ENCODE peak calls at places on chromosomes 5 and 9, in ten cellular contexts. One of them, this sample, is unnamed.

GRCh38 chr5:27026059-27026458 is 12.3 kb downstream of the CDH9 start:
- DNase-seq in heart right ventricle: no peak
- DNase-seq in A549: no peak
- DNase-seq in HFF-Myc: no peak
- DNase-seq in prostate gland: no peak
- DNase-seq in gastrocnemius medialis: no peak
- DNase-seq in neuronal stem cell: no peak
- DNase-seq in CD8-positive, alpha-beta T cell: no peak
- DNase-seq in psoas muscle: no peak
- DNase-seq in AG10803: no peak
- DNase-seq in this sample: no peak

GRCh38 chr9:37902804-37903580 is 935 bp downstream of the SLC25A51 start:
- DNase-seq in heart right ventricle: no peak
- DNase-seq in A549: peak
- DNase-seq in HFF-Myc: no peak
- DNase-seq in prostate gland: no peak
- DNase-seq in gastrocnemius medialis: no peak
- DNase-seq in neuronal stem cell: peak
- DNase-seq in CD8-positive, alpha-beta T cell: no peak
- DNase-seq in psoas muscle: no peak
- DNase-seq in AG10803: peak
- DNase-seq in this sample: no peak

GRCh38 chr5:164306662-164307061 is 801.2 kb downstream of the MAT2B start:
- DNase-seq in heart right ventricle: no peak
- DNase-seq in A549: no peak
- DNase-seq in HFF-Myc: no peak
- DNase-seq in prostate gland: no peak
- DNase-seq in gastrocnemius medialis: no peak
- DNase-seq in neuronal stem cell: no peak
- DNase-seq in CD8-positive, alpha-beta T cell: no peak
- DNase-seq in psoas muscle: no peak
- DNase-seq in AG10803: no peak
- DNase-seq in this sample: no peak

GRCh38 chr9:16458696-16459420 is 411.6 kb downstream of the BNC2 start:
- DNase-seq in heart right ventricle: no peak
- DNase-seq in A549: no peak
- DNase-seq in HFF-Myc: no peak
- DNase-seq in prostate gland: no peak
- DNase-seq in gastrocnemius medialis: no peak
- DNase-seq in neuronal stem cell: no peak
- DNase-seq in CD8-positive, alpha-beta T cell: no peak
- DNase-seq in psoas muscle: no peak
- DNase-seq in AG10803: no peak
- DNase-seq in this sample: no peak

GRCh38 chr9:124415852-124416484 is 726 bp upstream of the PSMB7 start:
- DNase-seq in heart right ventricle: no peak
- DNase-seq in A549: no peak
- DNase-seq in HFF-Myc: no peak
- DNase-seq in prostate gland: no peak
- DNase-seq in gastrocnemius medialis: no peak
- DNase-seq in neuronal stem cell: peak
- DNase-seq in CD8-positive, alpha-beta T cell: no peak
- DNase-seq in psoas muscle: no peak
- DNase-seq in AG10803: no peak
- DNase-seq in this sample: no peak

GRCh38 chr5:111584651-111585050 is 72.3 kb upstream of the STARD4 start:
- DNase-seq in heart right ventricle: no peak
- DNase-seq in A549: no peak
- DNase-seq in HFF-Myc: no peak
- DNase-seq in prostate gland: no peak
- DNase-seq in gastrocnemius medialis: no peak
- DNase-seq in neuronal stem cell: no peak
- DNase-seq in CD8-positive, alpha-beta T cell: no peak
- DNase-seq in psoas muscle: no peak
- DNase-seq in AG10803: peak
- DNase-seq in this sample: no peak

GRCh38 chr5:43497311-43498104 is 13.8 kb upstream of the TMEM267 start:
- DNase-seq in heart right ventricle: no peak
- DNase-seq in A549: no peak
- DNase-seq in HFF-Myc: no peak
- DNase-seq in prostate gland: no peak
- DNase-seq in gastrocnemius medialis: no peak
- DNase-seq in neuronal stem cell: no peak
- DNase-seq in CD8-positive, alpha-beta T cell: no peak
- DNase-seq in psoas muscle: no peak
- DNase-seq in AG10803: no peak
- DNase-seq in this sample: no peak

GRCh38 chr9:135704366-135704947 is 2.5 kb downstream of the KCNT1 start:
- DNase-seq in heart right ventricle: no peak
- DNase-seq in A549: no peak
- DNase-seq in HFF-Myc: no peak
- DNase-seq in prostate gland: no peak
- DNase-seq in gastrocnemius medialis: no peak
- DNase-seq in neuronal stem cell: no peak
- DNase-seq in CD8-positive, alpha-beta T cell: no peak
- DNase-seq in psoas muscle: no peak
- DNase-seq in AG10803: no peak
- DNase-seq in this sample: no peak

GRCh38 chr5:151699071-151699901 is 12.6 kb upstream of the SPARC start:
- DNase-seq in heart right ventricle: peak
- DNase-seq in A549: peak
- DNase-seq in HFF-Myc: peak
- DNase-seq in prostate gland: no peak
- DNase-seq in gastrocnemius medialis: peak
- DNase-seq in neuronal stem cell: no peak
- DNase-seq in CD8-positive, alpha-beta T cell: no peak
- DNase-seq in psoas muscle: peak
- DNase-seq in AG10803: peak
- DNase-seq in this sample: no peak

GRCh38 chr5:51859624-51860023 is 476.4 kb downstream of the ISL1 start:
- DNase-seq in heart right ventricle: no peak
- DNase-seq in A549: no peak
- DNase-seq in HFF-Myc: no peak
- DNase-seq in prostate gland: no peak
- DNase-seq in gastrocnemius medialis: no peak
- DNase-seq in neuronal stem cell: no peak
- DNase-seq in CD8-positive, alpha-beta T cell: no peak
- DNase-seq in psoas muscle: no peak
- DNase-seq in AG10803: no peak
- DNase-seq in this sample: no peak

GRCh38 chr5:119398713-119399492 is 43.1 kb downstream of the TNFAIP8 start:
- DNase-seq in heart right ventricle: peak
- DNase-seq in A549: peak
- DNase-seq in HFF-Myc: no peak
- DNase-seq in prostate gland: no peak
- DNase-seq in gastrocnemius medialis: peak
- DNase-seq in neuronal stem cell: no peak
- DNase-seq in CD8-positive, alpha-beta T cell: no peak
- DNase-seq in psoas muscle: peak
- DNase-seq in AG10803: peak
- DNase-seq in this sample: no peak

GRCh38 chr9:85940275-85940831 is 593 bp upstream of the NAA35 start:
- DNase-seq in heart right ventricle: no peak
- DNase-seq in A549: peak
- DNase-seq in HFF-Myc: no peak
- DNase-seq in prostate gland: no peak
- DNase-seq in gastrocnemius medialis: no peak
- DNase-seq in neuronal stem cell: no peak
- DNase-seq in CD8-positive, alpha-beta T cell: no peak
- DNase-seq in psoas muscle: no peak
- DNase-seq in AG10803: no peak
- DNase-seq in this sample: no peak

GRCh38 chr9:131668057-131668438 is 71.8 kb downstream of the RAPGEF1 start:
- DNase-seq in heart right ventricle: no peak
- DNase-seq in A549: no peak
- DNase-seq in HFF-Myc: no peak
- DNase-seq in prostate gland: no peak
- DNase-seq in gastrocnemius medialis: no peak
- DNase-seq in neuronal stem cell: no peak
- DNase-seq in CD8-positive, alpha-beta T cell: no peak
- DNase-seq in psoas muscle: no peak
- DNase-seq in AG10803: no peak
- DNase-seq in this sample: no peak

GRCh38 chr5:92896722-92897121 is 684.3 kb downstream of the NR2F1-AS1 start:
- DNase-seq in heart right ventricle: no peak
- DNase-seq in A549: no peak
- DNase-seq in HFF-Myc: no peak
- DNase-seq in prostate gland: no peak
- DNase-seq in gastrocnemius medialis: no peak
- DNase-seq in neuronal stem cell: no peak
- DNase-seq in CD8-positive, alpha-beta T cell: no peak
- DNase-seq in psoas muscle: no peak
- DNase-seq in AG10803: no peak
- DNase-seq in this sample: no peak

GRCh38 chr9:109304350-109304749 is 16.5 kb downstream of the EPB41L4B start:
- DNase-seq in heart right ventricle: no peak
- DNase-seq in A549: no peak
- DNase-seq in HFF-Myc: no peak
- DNase-seq in prostate gland: no peak
- DNase-seq in gastrocnemius medialis: no peak
- DNase-seq in neuronal stem cell: no peak
- DNase-seq in CD8-positive, alpha-beta T cell: no peak
- DNase-seq in psoas muscle: no peak
- DNase-seq in AG10803: no peak
- DNase-seq in this sample: no peak

GRCh38 chr9:109301012-109301411 is 19.8 kb downstream of the EPB41L4B start:
- DNase-seq in heart right ventricle: no peak
- DNase-seq in A549: no peak
- DNase-seq in HFF-Myc: no peak
- DNase-seq in prostate gland: no peak
- DNase-seq in gastrocnemius medialis: no peak
- DNase-seq in neuronal stem cell: no peak
- DNase-seq in CD8-positive, alpha-beta T cell: no peak
- DNase-seq in psoas muscle: no peak
- DNase-seq in AG10803: no peak
- DNase-seq in this sample: no peak

GRCh38 chr9:109302606-109303005 is 18.3 kb downstream of the EPB41L4B start:
- DNase-seq in heart right ventricle: no peak
- DNase-seq in A549: no peak
- DNase-seq in HFF-Myc: no peak
- DNase-seq in prostate gland: no peak
- DNase-seq in gastrocnemius medialis: no peak
- DNase-seq in neuronal stem cell: no peak
- DNase-seq in CD8-positive, alpha-beta T cell: no peak
- DNase-seq in psoas muscle: no peak
- DNase-seq in AG10803: no peak
- DNase-seq in this sample: no peak

GRCh38 chr9:109305801-109306200 is 15.1 kb downstream of the EPB41L4B start:
- DNase-seq in heart right ventricle: no peak
- DNase-seq in A549: no peak
- DNase-seq in HFF-Myc: no peak
- DNase-seq in prostate gland: no peak
- DNase-seq in gastrocnemius medialis: no peak
- DNase-seq in neuronal stem cell: no peak
- DNase-seq in CD8-positive, alpha-beta T cell: no peak
- DNase-seq in psoas muscle: no peak
- DNase-seq in AG10803: no peak
- DNase-seq in this sample: no peak

GRCh38 chr9:109303900-109304299 is 17.0 kb downstream of the EPB41L4B start:
- DNase-seq in heart right ventricle: no peak
- DNase-seq in A549: no peak
- DNase-seq in HFF-Myc: no peak
- DNase-seq in prostate gland: no peak
- DNase-seq in gastrocnemius medialis: no peak
- DNase-seq in neuronal stem cell: no peak
- DNase-seq in CD8-positive, alpha-beta T cell: no peak
- DNase-seq in psoas muscle: no peak
- DNase-seq in AG10803: no peak
- DNase-seq in this sample: no peak
- H3K4me3 ChIP-seq in heart right ventricle: no peak
- H3K4me3 ChIP-seq in A549: no peak
- H3K4me3 ChIP-seq in HFF-Myc: no peak
- H3K4me3 ChIP-seq in prostate gland: no peak
- H3K4me3 ChIP-seq in gastrocnemius medialis: no peak
- H3K4me3 ChIP-seq in neuronal stem cell: no peak
- H3K4me3 ChIP-seq in CD8-positive, alpha-beta T cell: no peak
- H3K4me3 ChIP-seq in psoas muscle: no peak
- H3K4me3 ChIP-seq in AG10803: no peak
- H3K4me3 ChIP-seq in this sample: no peak

DNA sequence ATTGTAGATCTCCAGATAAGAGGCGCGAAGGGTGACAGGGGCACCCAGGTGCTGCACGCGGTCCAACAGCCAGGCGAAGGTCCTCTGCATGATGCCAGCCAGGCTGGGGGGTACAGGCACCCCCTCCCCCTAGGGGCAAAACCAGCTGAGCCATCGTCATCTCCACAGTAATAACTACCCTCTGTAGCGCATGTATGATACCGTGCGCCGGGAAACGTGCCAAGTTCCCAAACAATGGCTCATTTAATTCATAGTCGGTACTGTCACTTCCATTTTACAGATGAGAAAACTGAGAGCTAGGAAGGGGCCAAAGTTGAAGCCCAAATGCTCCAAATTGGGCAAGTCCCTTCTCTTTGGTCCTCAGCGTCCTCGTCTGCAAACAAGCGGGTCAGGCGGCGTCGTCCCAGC is 1.5 kb downstream of the KIF12 start:
- DNase-seq in heart right ventricle: no peak
- DNase-seq in A549: no peak
- DNase-seq in HFF-Myc: no peak
- DNase-seq in prostate gland: no peak
- DNase-seq in gastrocnemius medialis: no peak
- DNase-seq in neuronal stem cell: no peak
- DNase-seq in CD8-positive, alpha-beta T cell: no peak
- DNase-seq in psoas muscle: no peak
- DNase-seq in AG10803: no peak
- DNase-seq in this sample: no peak
- H3K4me3 ChIP-seq in heart right ventricle: peak
- H3K4me3 ChIP-seq in A549: peak
- H3K4me3 ChIP-seq in HFF-Myc: peak
- H3K4me3 ChIP-seq in prostate gland: peak
- H3K4me3 ChIP-seq in gastrocnemius medialis: peak
- H3K4me3 ChIP-seq in neuronal stem cell: peak
- H3K4me3 ChIP-seq in CD8-positive, alpha-beta T cell: peak
- H3K4me3 ChIP-seq in psoas muscle: peak
- H3K4me3 ChIP-seq in AG10803: no peak
- H3K4me3 ChIP-seq in this sample: no peak

GRCh38 chr5:14211818-14212799 is 69.0 kb downstream of the TRIO start:
- DNase-seq in heart right ventricle: no peak
- DNase-seq in A549: no peak
- DNase-seq in HFF-Myc: no peak
- DNase-seq in prostate gland: no peak
- DNase-seq in gastrocnemius medialis: no peak
- DNase-seq in neuronal stem cell: no peak
- DNase-seq in CD8-positive, alpha-beta T cell: no peak
- DNase-seq in psoas muscle: no peak
- DNase-seq in AG10803: no peak
- DNase-seq in this sample: no peak
- H3K4me3 ChIP-seq in heart right ventricle: no peak
- H3K4me3 ChIP-seq in A549: no peak
- H3K4me3 ChIP-seq in HFF-Myc: no peak
- H3K4me3 ChIP-seq in prostate gland: no peak
- H3K4me3 ChIP-seq in gastrocnemius medialis: no peak
- H3K4me3 ChIP-seq in neuronal stem cell: no peak
- H3K4me3 ChIP-seq in CD8-positive, alpha-beta T cell: no peak
- H3K4me3 ChIP-seq in psoas muscle: no peak
- H3K4me3 ChIP-seq in AG10803: no peak
- H3K4me3 ChIP-seq in this sample: no peak

DNA sequence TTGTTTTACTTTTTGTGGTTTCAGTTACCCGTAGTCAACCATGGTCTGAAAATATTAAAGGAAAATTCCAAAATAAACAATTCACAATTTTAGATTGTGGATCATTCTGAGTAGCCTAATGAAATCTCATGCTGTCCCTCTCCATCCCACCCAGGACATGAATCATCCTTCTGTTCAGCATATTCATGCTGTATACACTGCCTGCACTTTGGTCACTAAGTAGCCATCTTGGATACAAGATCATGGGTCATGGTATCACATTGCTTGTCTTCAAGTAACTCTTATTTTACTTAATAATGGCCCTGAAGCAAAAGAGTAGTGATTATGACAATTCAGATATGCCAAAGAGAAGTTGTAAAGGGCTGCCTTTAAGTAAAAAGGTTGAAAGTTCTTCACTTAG is 536.5 kb upstream of the ACO1 start:
- DNase-seq in heart right ventricle: no peak
- DNase-seq in A549: no peak
- DNase-seq in HFF-Myc: no peak
- DNase-seq in prostate gland: no peak
- DNase-seq in gastrocnemius medialis: no peak
- DNase-seq in neuronal stem cell: no peak
- DNase-seq in CD8-positive, alpha-beta T cell: no peak
- DNase-seq in psoas muscle: no peak
- DNase-seq in AG10803: no peak
- DNase-seq in this sample: no peak
- H3K4me3 ChIP-seq in heart right ventricle: no peak
- H3K4me3 ChIP-seq in A549: no peak
- H3K4me3 ChIP-seq in HFF-Myc: no peak
- H3K4me3 ChIP-seq in prostate gland: no peak
- H3K4me3 ChIP-seq in gastrocnemius medialis: no peak
- H3K4me3 ChIP-seq in neuronal stem cell: no peak
- H3K4me3 ChIP-seq in CD8-positive, alpha-beta T cell: no peak
- H3K4me3 ChIP-seq in psoas muscle: no peak
- H3K4me3 ChIP-seq in AG10803: no peak
- H3K4me3 ChIP-seq in this sample: no peak